ENCODE peak calls at places on chromosome 3, in four cellular contexts. M is prostate gland, V is adrenal gland, B is left ventricle myocardium inferior. E is an unnamed sample.

GRCh38 chr3:51975857-51976549 is 1.1 kb downstream of the ABHD14A start:
- DNase-seq in V (peak; percentile 76), B (peak; percentile 70), M (no peak), E (peak; percentile 78)

GRCh38 chr3:22377421-22377820 is 626.4 kb upstream of the ZNF385D start:
- DNase-seq in B (no peak), M (no peak), V (no peak), E (no peak)

GRCh38 chr3:4584537-4585249 is 91.5 kb downstream of the ITPR1 start:
- DNase-seq in V (no peak), M (no peak), B (no peak), E (peak; percentile 15)

GRCh38 chr3:66378256-66378655 is 122.6 kb downstream of the LRIG1 start:
- DNase-seq in M (no peak), B (no peak), V (no peak), E (no peak)

GRCh38 chr3:13568515-13568995 is 19.6 kb downstream of the FBLN2 start:
- DNase-seq in V (no peak), M (no peak), B (no peak), E (no peak)

GRCh38 chr3:177569823-177570657 is 372.8 kb upstream of the TBL1XR1 start:
- DNase-seq in B (no peak), V (no peak), M (no peak), E (no peak)

GRCh38 chr3:18010001-18010400 is 267.6 kb upstream of the TBC1D5 start:
- DNase-seq in V (no peak), M (no peak), B (no peak), E (no peak)

GRCh38 chr3:58104712-58105111 is 96.5 kb downstream of the FLNB start:
- DNase-seq in M (no peak), V (no peak), B (no peak), E (no peak)

GRCh38 chr3:43855674-43856299 is 165.0 kb downstream of the ABHD5 start:
- DNase-seq in V (peak; percentile 74), M (peak; percentile 42), B (peak; percentile 34), E (peak; percentile 67)

GRCh38 chr3:4719011-4719649 is 226.0 kb downstream of the ITPR1 start:
- DNase-seq in V (no peak), B (no peak), M (no peak), E (no peak)

GRCh38 chr3:25962255-25962654 is 172.4 kb downstream of the OXSM start:
- DNase-seq in B (no peak), M (peak; percentile 13), V (no peak), E (no peak)

GRCh38 chr3:65035231-65035630 is 347.4 kb upstream of the ADAMTS9 start:
- DNase-seq in M (no peak), V (no peak), B (no peak), E (no peak)

GRCh38 chr3:138378331-138378730 is 30.0 kb downstream of the MRAS start:
- DNase-seq in M (no peak), B (no peak), V (no peak), E (no peak)

GRCh38 chr3:79040701-79041100 is 727.1 kb downstream of the ROBO1 start:
- DNase-seq in V (no peak), M (no peak), B (no peak), E (no peak)

GRCh38 chr3:106510206-106510605 is 641.4 kb upstream of the CBLB start:
- DNase-seq in B (no peak), M (no peak), V (peak; percentile 10), E (no peak)

GRCh38 chr3:151328298-151329036 is 882 bp downstream of the P2RY13 start:
- DNase-seq in M (no peak), V (peak; percentile 30), B (no peak), E (no peak)

GRCh38 chr3:127162947-127163645 is 29.8 kb upstream of the PRR23E start:
- DNase-seq in M (no peak), V (no peak), B (no peak), E (no peak)

GRCh38 chr3:30347679-30348216 is 258.7 kb upstream of the TGFBR2 start:
- DNase-seq in V (no peak), B (no peak), M (no peak), E (no peak)

GRCh38 chr3:175585898-175586297 is 726.8 kb downstream of the NAALADL2 start:
- DNase-seq in M (no peak), B (no peak), V (no peak), E (no peak)

DNA sequence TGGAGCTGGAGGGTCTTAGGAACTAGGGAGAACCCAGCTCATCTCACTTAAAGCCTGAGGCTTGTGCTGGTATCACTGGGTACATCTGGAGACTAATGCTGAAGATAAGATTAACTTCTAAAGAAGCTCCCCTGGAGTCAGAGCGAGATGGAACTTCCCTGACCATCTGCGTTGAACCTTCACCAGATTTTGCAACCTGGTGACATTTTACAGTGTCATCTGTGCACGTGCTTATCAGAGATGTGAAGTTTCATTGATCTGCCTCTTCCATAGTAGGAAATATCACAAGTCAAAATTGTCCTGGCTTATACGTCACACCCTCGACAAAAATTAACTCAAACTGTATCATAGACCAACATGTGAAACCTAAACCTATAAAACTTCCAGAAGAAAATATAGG is 395.5 kb downstream of the SHQ1 start:
- DNase-seq in M (no peak), V (no peak), B (no peak), E (no peak)
- H3K4me1 ChIP-seq in M (no peaks in the 10 kb centered on the region), V (no peaks in the 10 kb centered on the region), B (no peaks in the 10 kb centered on the region), E (peaks cover under 1% of the 10 kb centered on the region)

DNA sequence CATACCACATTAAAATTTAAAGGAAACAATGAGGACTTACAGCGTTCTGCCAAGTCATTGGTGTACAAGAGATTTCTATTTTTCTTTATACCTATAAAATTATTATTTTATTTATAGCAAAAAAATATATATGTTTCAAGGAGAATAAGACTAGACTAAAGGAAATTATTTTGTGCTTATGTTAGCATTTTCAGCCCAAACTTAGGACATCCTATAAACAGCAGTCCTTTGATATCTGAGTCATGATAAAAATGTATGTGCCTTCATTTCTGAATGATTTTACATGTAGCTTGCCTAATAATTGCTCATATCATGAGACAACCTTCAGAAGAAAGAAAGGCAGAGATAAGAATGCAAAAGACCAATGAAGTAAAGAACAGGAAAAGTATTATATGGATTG is 16.7 kb upstream of the CPA3 start:
- DNase-seq in M (no peak), V (no peak), B (no peak), E (no peak)
- H3K4me1 ChIP-seq in M (no peaks in the 10 kb centered on the region), V (peaks cover 14% of the 10 kb centered on the region), B (no peaks in the 10 kb centered on the region), E (peaks cover 50% of the 10 kb centered on the region)

DNA sequence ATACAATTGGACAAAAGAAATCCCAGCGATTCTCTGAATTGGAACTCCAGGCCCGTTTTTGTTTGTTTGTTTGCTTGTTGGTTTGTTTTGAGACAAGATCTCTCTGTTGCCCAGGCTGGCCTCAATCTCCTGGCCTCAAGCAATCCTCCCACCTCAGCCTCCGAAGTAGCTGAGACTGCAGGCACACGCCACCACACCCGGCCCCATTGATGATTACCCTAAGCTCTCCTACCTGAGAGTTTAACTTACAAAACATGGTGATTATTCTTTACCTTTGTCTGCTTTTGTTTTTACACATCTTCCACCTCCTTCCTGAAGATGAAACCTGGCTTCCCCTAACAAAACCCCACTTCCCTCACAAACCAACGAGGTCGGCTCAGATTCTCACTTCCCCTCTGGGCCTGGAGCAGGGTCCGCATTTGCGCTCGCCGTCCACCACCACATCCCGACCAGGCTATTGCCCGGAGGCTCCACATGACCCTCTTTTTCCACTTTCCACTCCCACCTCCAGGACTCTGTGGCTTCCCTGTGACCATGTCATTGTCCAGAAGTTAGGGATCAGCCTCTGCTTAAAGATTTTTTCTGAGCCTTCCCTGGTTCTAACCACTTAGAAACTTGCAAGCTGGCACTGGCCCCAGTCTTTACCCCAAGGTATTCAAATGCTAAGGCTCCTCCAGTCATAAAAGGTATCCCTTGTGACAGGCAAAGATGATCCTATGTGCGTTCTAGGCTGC is 14.8 kb downstream of the KLHL6 start:
- DNase-seq in V (no peak), M (no peak), B (no peak), E (no peak)
- H3K4me1 ChIP-seq in V (no peaks in the 10 kb centered on the region), M (no peaks in the 10 kb centered on the region), B (peaks cover 4% of the 10 kb centered on the region), E (no peaks in the 10 kb centered on the region)

GRCh38 chr3:53240989-53241972 is 14.5 kb downstream of the TKT start:
- DNase-seq in V (no peak), M (no peak), B (no peak), E (no peak)

GRCh38 chr3:53236112-53236841 is 19.5 kb downstream of the TKT start:
- DNase-seq in M (peak; percentile 47), V (peak; percentile 91), B (peak; percentile 71), E (peak; percentile 76)

GRCh38 chr3:53239800-53240199 is 16.0 kb downstream of the TKT start:
- DNase-seq in B (no peak), M (no peak), V (no peak), E (no peak)

GRCh38 chr3:53238051-53238850 is 17.6 kb downstream of the TKT start:
- DNase-seq in V (peak; percentile 67), B (no peak), M (peak; percentile 40), E (no peak)

GRCh38 chr3:53238881-53239280 is 16.9 kb downstream of the TKT start:
- DNase-seq in B (no peak), M (no peak), V (no peak), E (no peak)
- H3K4me1 ChIP-seq in B (peaks cover 67% of the 10 kb centered on the region), M (peaks cover 16% of the 10 kb centered on the region), V (peaks cover 51% of the 10 kb centered on the region), E (peaks cover 77% of the 10 kb centered on the region)